ENCODE peak calls at places on chromosome 21, in nine cellular contexts. E is fibroblast of mammary gland; J is cardiac fibroblast; V is left kidney; B is brain microvascular endothelial cell; L is stomach; T is activated naive CD4-positive, alpha-beta T cell treated with anti-CD3 and anti-CD28 coated beads, Interleukin-2, amount 50 U/mL, for 16 hours; D is mammary epithelial cell; C is T follicular helper cell. X is an unnamed sample.
A peak's percentile ranks its signal among the peaks of the same experiment; 100 is the strongest.

GRCh38 chr21:46127239-46128105 is 27.9 kb downstream of the FTCD start:
- DNase-seq in E (peak; percentile 23), J (no peak), V (peak; percentile 12), B (no peak), L (no peak), T (no peak), D (no peak), C (no peak), X (no peak)

GRCh38 chr21:29372063-29372802 is 73.5 kb downstream of the BACH1 start:
- DNase-seq in E (peak; percentile 86), J (peak; percentile 88), V (peak; percentile 91), B (peak; percentile 81), L (peak; percentile 33), T (peak; percentile 28), D (peak; percentile 52), C (peak; percentile 37), X (peak; percentile 92)

GRCh38 chr21:28257276-28257675 is 735.4 kb downstream of the LTN1 start:
- DNase-seq in E (peak; percentile 34), J (peak; percentile 80), V (peak; percentile 10), B (no peak), L (no peak), T (no peak), D (no peak), C (no peak), X (no peak)

GRCh38 chr21:42009018-42009830 is 936 bp downstream of the ZBTB21 start:
- DNase-seq in E (peak; percentile 71), J (peak; percentile 40), V (peak; percentile 82), B (peak; percentile 42), L (peak; percentile 52), T (peak; percentile 75), D (peak; percentile 60), C (peak; percentile 18), X (peak; percentile 77)

GRCh38 chr21:36482673-36483072 is 2.8 kb upstream of the CLDN14 start:
- DNase-seq in E (no peak), J (no peak), V (no peak), B (no peak), L (no peak), T (no peak), D (no peak), C (no peak), X (no peak)

GRCh38 chr21:46634966-46635323 is 529 bp upstream of the PRMT2 start:
- DNase-seq in E (peak; percentile 82), J (peak; percentile 91), V (peak; percentile 97), B (peak; percentile 81), L (peak; percentile 40), T (no peak), D (peak; percentile 60), C (peak; percentile 12), X (peak; percentile 95)

GRCh38 chr21:25898671-25899070 is 163.9 kb downstream of the GABPA start:
- DNase-seq in E (peak; percentile 20), J (peak; percentile 29), V (no peak), B (peak; percentile 25), L (no peak), T (no peak), D (no peak), C (no peak), X (no peak)

GRCh38 chr21:37829447-37829846 is 86.8 kb downstream of the KCNJ6 start:
- DNase-seq in E (peak; percentile 21), J (peak; percentile 15), V (peak; percentile 34), B (peak; percentile 24), L (peak; percentile 50), T (no peak), D (peak; percentile 55), C (no peak), X (no peak)

GRCh38 chr21:45308211-45309068 is 20.7 kb upstream of the POFUT2 start:
- DNase-seq in E (peak; percentile 93), J (peak; percentile 78), V (no peak), B (peak; percentile 91), L (no peak), T (peak; percentile 8), D (no peak), C (no peak), X (no peak)

GRCh38 chr21:33968082-33968997 is 52.7 kb upstream of the ATP5PO start:
- DNase-seq in E (peak; percentile 78), J (peak; percentile 60), V (peak; percentile 66), B (peak; percentile 64), L (no peak), T (no peak), D (peak; percentile 70), C (no peak), X (peak; percentile 64)

GRCh38 chr21:17780539-17780938 is 38.6 kb downstream of the C21orf91 start:
- DNase-seq in E (no peak), J (no peak), V (no peak), B (no peak), L (no peak), T (no peak), D (no peak), C (peak; percentile 41), X (no peak)

GRCh38 chr21:40466893-40467483 is 380.0 kb downstream of the DSCAM start:
- DNase-seq in E (peak; percentile 0), J (peak; percentile 1), V (peak; percentile 35), B (no peak), L (no peak), T (no peak), D (peak; percentile 8), C (no peak), X (peak; percentile 32)

GRCh38 chr21:39451332-39452206 is at the start of gene SH3BGR:
- DNase-seq in E (no peak), J (peak; percentile 19), V (peak; percentile 70), B (no peak), L (no peak), T (no peak), D (peak; percentile 37), C (no peak), X (peak; percentile 93)

GRCh38 chr21:45303751-45304150 is 16.1 kb upstream of the POFUT2 start:
- DNase-seq in E (no peak), J (no peak), V (no peak), B (no peak), L (no peak), T (no peak), D (no peak), C (no peak), X (no peak)

GRCh38 chr21:35102488-35103407 is 53.6 kb upstream of the RUNX1 start:
- DNase-seq in E (no peak), J (no peak), V (no peak), B (peak; percentile 27), L (peak; percentile 27), T (peak; percentile 33), D (peak; percentile 31), C (peak; percentile 21), X (no peak)

GRCh38 chr21:31974454-31974985 is 101.7 kb downstream of the HUNK start:
- DNase-seq in E (no peak), J (no peak), V (peak; percentile 24), B (no peak), L (peak; percentile 28), T (no peak), D (no peak), C (no peak), X (peak; percentile 36)

GRCh38 chr21:36377391-36377842 is 7.8 kb upstream of the CHAF1B start:
- DNase-seq in E (no peak), J (no peak), V (no peak), B (no peak), L (no peak), T (no peak), D (no peak), C (no peak), X (no peak)